ENCODE peak calls at places on chromosome 6, in eight cellular contexts. F, O, J, C, M, A, P and Q are unnamed samples.

GRCh38 chr6:144248470-144249301 is 36.4 kb upstream of the UTRN start:
- DNase-seq in F (no peak), O (no peak), J (no peak), C (no peak), M (no peak), A (no peak), P (peak), Q (no peak)

GRCh38 chr6:43921548-43922422 is 151.8 kb downstream of the VEGFA start:
- DNase-seq in F (no peak), O (no peak), J (no peak), C (no peak), M (no peak), A (no peak), P (no peak), Q (no peak)

GRCh38 chr6:26552205-26552604 is 14.0 kb downstream of the HMGN4 start:
- DNase-seq in F (no peak), O (no peak), J (no peak), C (no peak), M (no peak), A (no peak), P (no peak), Q (no peak)

GRCh38 chr6:163667372-163668060 is 253.0 kb downstream of the QKI start:
- DNase-seq in F (no peak), O (no peak), J (peak), C (peak), M (no peak), A (no peak), P (no peak), Q (peak)

GRCh38 chr6:170011233-170012142 is 260.1 kb downstream of the ERMARD start:
- DNase-seq in F (no peak), O (no peak), J (no peak), C (no peak), M (no peak), A (no peak), P (peak), Q (no peak)

GRCh38 chr6:162343902-162344226 is 383.7 kb downstream of the PRKN start:
- DNase-seq in F (no peak), O (no peak), J (no peak), C (no peak), M (no peak), A (no peak), P (no peak), Q (no peak)

GRCh38 chr6:3386374-3386857 is 70.4 kb downstream of the SLC22A23 start:
- DNase-seq in F (no peak), O (no peak), J (no peak), C (no peak), M (no peak), A (no peak), P (no peak), Q (no peak)

GRCh38 chr6:19697744-19698290 is 139.4 kb upstream of the ID4 start:
- DNase-seq in F (no peak), O (no peak), J (no peak), C (no peak), M (no peak), A (no peak), P (no peak), Q (no peak)

GRCh38 chr6:44407951-44408670 is 20.6 kb downstream of the CDC5L start:
- DNase-seq in F (no peak), O (no peak), J (no peak), C (no peak), M (no peak), A (no peak), P (no peak), Q (no peak)

GRCh38 chr6:104527761-104528415 is 331.8 kb downstream of the HACE1 start:
- DNase-seq in F (no peak), O (peak), J (no peak), C (peak), M (peak), A (no peak), P (peak), Q (peak)

GRCh38 chr6:130010387-130010786 is 8.0 kb upstream of the L3MBTL3 start:
- DNase-seq in F (no peak), O (no peak), J (no peak), C (no peak), M (no peak), A (no peak), P (no peak), Q (no peak)

GRCh38 chr6:100460650-100461204 is 4.0 kb downstream of the SIM1 start:
- DNase-seq in F (no peak), O (no peak), J (no peak), C (peak), M (peak), A (no peak), P (peak), Q (no peak)

GRCh38 chr6:163820745-163821456 is 406.4 kb downstream of the QKI start:
- DNase-seq in F (no peak), O (no peak), J (no peak), C (no peak), M (no peak), A (no peak), P (no peak), Q (no peak)

GRCh38 chr6:100420711-100421110 is 44.0 kb downstream of the SIM1 start:
- DNase-seq in F (no peak), O (no peak), J (no peak), C (no peak), M (no peak), A (no peak), P (peak), Q (no peak)

GRCh38 chr6:218153-219018 is 73.9 kb upstream of the DUSP22 start:
- DNase-seq in F (no peak), O (no peak), J (peak), C (peak), M (no peak), A (no peak), P (peak), Q (peak)

GRCh38 chr6:148521586-148521985 is 178.9 kb downstream of the SASH1 start:
- DNase-seq in F (no peak), O (no peak), J (no peak), C (no peak), M (no peak), A (no peak), P (no peak), Q (no peak)

GRCh38 chr6:4055420-4056041 is 23.4 kb downstream of the FAM217A start:
- DNase-seq in F (no peak), O (no peak), J (no peak), C (peak), M (peak), A (no peak), P (peak), Q (peak)

GRCh38 chr6:157778719-157779118 is 44.3 kb upstream of the SNX9 start:
- DNase-seq in F (no peak), O (no peak), J (no peak), C (no peak), M (no peak), A (no peak), P (no peak), Q (no peak)

GRCh38 chr6:48667797-48668196 is 556.8 kb upstream of the PTCHD4 start:
- DNase-seq in F (no peak), O (no peak), J (no peak), C (no peak), M (no peak), A (no peak), P (no peak), Q (no peak)

GRCh38 chr6:127971386-127971785 is 70.5 kb upstream of the THEMIS start:
- DNase-seq in F (no peak), O (no peak), J (no peak), C (no peak), M (no peak), A (no peak), P (no peak), Q (no peak)